ENCODE peak calls at places on chromosomes 3 and 15, in four cellular contexts. S is uterus, M is right atrium auricular region, Q is MM.1S. G is an unnamed sample.

GRCh38 chr3:128650096-128651050 is at the start of gene RPN1:
- DNase-seq in S (peak), M (peak), Q (peak), G (peak)

GRCh38 chr3:42905740-42906084 is 230 bp upstream of the ZNF662 start:
- DNase-seq in S (no peak), M (no peak), Q (no peak), G (no peak)

GRCh38 chr15:91263632-91264477 is 163.8 kb downstream of the SV2B start:
- DNase-seq in S (peak), M (peak), Q (no peak), G (no peak)

GRCh38 chr3:126127452-126127851 is 43.5 kb upstream of the SLC41A3 start:
- DNase-seq in S (no peak), M (no peak), Q (no peak), G (peak)

GRCh38 chr3:137768361-137769320 is 4.5 kb downstream of the SOX14 start:
- DNase-seq in S (no peak), M (no peak), Q (no peak), G (no peak)

GRCh38 chr3:9251055-9251786 is 1.8 kb upstream of the SRGAP3 start:
- DNase-seq in S (no peak), M (no peak), Q (no peak), G (no peak)

GRCh38 chr3:53728606-53729005 is 117.6 kb downstream of the CHDH start:
- DNase-seq in S (no peak), M (no peak), Q (no peak), G (no peak)

GRCh38 chr15:100020181-100020580 is 286.9 kb upstream of the LYSMD4 start:
- DNase-seq in S (no peak), M (no peak), Q (no peak), G (no peak)

GRCh38 chr15:70892912-70893560 is 410 bp downstream of the LRRC49 start:
- DNase-seq in S (peak), M (no peak), Q (peak), G (no peak)

GRCh38 chr3:194592798-194593752 is 40.1 kb downstream of the TMEM44 start:
- DNase-seq in S (no peak), M (no peak), Q (peak), G (no peak)
- TF ChIP-seq CTCF in S (no peak), M (no peak), Q (no peak), G (no peak)

GRCh38 chr15:38545179-38545578 is 19.4 kb downstream of the RASGRP1 start:
- DNase-seq in S (no peak), M (no peak), Q (no peak), G (no peak)
- TF ChIP-seq CTCF in S (no peak), M (no peak), Q (no peak), G (no peak)

GRCh38 chr3:194136519-194137313 is 768 bp downstream of the HES1 start:
- DNase-seq in S (peak), M (peak), Q (peak), G (peak)

GRCh38 chr3:194137314-194138097 is 1.6 kb downstream of the HES1 start:
- DNase-seq in S (peak), M (peak), Q (peak), G (peak)

GRCh38 chr3:194138732-194139084 is 2.8 kb downstream of the HES1 start:
- DNase-seq in S (no peak), M (no peak), Q (no peak), G (no peak)

GRCh38 chr3:194139085-194139976 is 3.4 kb downstream of the HES1 start:
- DNase-seq in S (peak), M (no peak), Q (peak), G (no peak)

GRCh38 chr3:194138098-194138474 is 2.1 kb downstream of the HES1 start:
- DNase-seq in S (peak), M (no peak), Q (no peak), G (no peak)
- TF ChIP-seq CTCF in S (no peak), M (no peak), Q (no peak), G (no peak)

GRCh38 chr3:186929676-186930075 is 650 bp upstream of the ST6GAL1 start:
- DNase-seq in S (no peak), M (no peak), Q (no peak), G (no peak)

GRCh38 chr3:186932281-186933181 is 2.2 kb downstream of the ST6GAL1 start:
- DNase-seq in S (peak), M (no peak), Q (no peak), G (no peak)

GRCh38 chr3:186931487-186932280 is 1.4 kb downstream of the ST6GAL1 start:
- DNase-seq in S (peak), M (no peak), Q (peak), G (peak)

GRCh38 chr3:186930143-186930638 is at the start of gene ST6GAL1:
- DNase-seq in S (peak), M (peak), Q (peak), G (peak)

DNA sequence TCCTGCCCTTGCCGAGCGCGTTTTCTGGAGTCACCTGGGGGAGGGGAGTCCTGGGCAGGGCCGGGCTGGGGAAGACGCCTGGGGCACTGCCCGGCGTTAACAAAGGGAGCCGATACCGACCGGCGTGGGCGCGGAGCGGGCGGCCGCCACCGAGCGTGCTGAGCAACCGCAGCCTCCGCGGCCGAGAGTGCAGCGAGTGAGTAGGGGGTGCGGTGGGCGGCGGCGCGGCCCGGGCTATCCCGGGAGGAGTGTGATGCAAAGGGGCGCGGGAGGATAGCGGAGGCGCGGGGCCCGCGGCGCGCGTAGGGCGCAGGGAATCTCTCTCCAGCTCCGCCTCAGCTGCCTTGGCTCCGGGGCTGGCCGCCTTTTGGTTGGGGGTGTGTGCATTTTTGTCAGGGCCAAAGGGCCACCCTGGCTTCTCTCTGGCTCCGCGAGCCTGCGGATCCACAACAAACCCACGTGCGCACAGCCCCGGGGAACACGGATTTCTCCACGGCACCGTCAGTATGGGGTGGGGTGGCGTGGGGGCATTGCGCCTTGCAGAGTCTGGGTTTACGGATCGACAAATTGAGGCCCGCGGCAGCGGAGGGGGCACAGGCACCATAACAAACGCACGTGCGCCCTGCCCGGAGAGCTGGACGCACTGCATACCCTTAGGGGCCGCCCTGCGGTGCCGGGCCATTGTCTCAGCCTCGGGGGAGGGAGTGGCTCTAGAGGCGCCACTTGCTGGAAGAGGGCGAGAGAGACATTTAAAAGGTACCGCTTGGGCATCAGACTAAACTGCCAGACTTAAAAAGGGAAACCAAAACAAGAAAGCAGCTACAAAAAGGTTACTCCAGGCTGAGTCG is 537 bp downstream of the ST6GAL1 start:
- DNase-seq in S (peak), M (no peak), Q (peak), G (peak)
- TF ChIP-seq CTCF in S (no peak), M (peak), Q (peak), G (no peak)

DNA sequence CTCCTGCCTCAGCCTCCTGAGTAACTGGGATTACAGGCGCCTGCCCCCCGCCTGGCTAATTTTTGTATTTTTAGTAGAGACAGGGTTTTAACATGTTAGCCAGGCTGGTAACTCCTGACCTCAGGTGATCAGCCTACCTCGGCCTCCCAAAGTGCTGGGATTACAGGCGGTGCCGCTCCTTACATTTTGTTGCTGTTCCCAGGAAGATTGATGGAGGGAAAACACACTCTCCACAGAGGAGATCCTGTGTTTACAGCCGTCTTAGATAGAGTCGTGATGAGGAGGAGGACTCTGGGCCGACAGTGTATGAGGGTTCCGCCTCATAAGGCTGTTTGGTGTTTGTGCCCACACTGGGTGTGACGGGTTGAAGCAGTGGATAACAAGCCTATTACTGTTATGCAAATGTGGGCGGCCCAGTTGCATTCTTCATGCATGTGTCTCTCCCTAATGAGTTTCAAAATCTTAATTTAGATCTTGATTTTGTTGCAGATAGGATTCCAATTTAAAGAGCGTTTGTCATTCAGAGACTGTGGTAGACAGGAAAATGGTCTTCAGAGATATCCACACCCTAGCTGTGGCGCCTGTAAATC is 59.9 kb downstream of the APBA2 start:
- DNase-seq in S (no peak), M (no peak), Q (no peak), G (no peak)
- TF ChIP-seq CTCF in S (no peak), M (no peak), Q (no peak), G (no peak)

GRCh38 chr3:46006243-46006642 is 10.6 kb upstream of the FYCO1 start:
- DNase-seq in S (no peak), M (no peak), Q (no peak), G (no peak)
- TF ChIP-seq CTCF in S (no peak), M (no peak), Q (no peak), G (no peak)

GRCh38 chr3:186589856-186590579 is 19.5 kb downstream of the DNAJB11 start:
- DNase-seq in S (no peak), M (no peak), Q (no peak), G (no peak)

GRCh38 chr3:186587183-186587582 is 16.7 kb downstream of the DNAJB11 start:
- DNase-seq in S (no peak), M (no peak), Q (no peak), G (no peak)

GRCh38 chr3:186588619-186589018 is 18.1 kb downstream of the DNAJB11 start:
- DNase-seq in S (no peak), M (no peak), Q (no peak), G (no peak)

GRCh38 chr3:186590580-186591296 is 20.2 kb downstream of the DNAJB11 start:
- DNase-seq in S (no peak), M (no peak), Q (no peak), G (no peak)

GRCh38 chr3:186589115-186589514 is 18.6 kb downstream of the DNAJB11 start:
- DNase-seq in S (no peak), M (no peak), Q (peak), G (no peak)
- TF ChIP-seq CTCF in S (no peak), M (no peak), Q (peak), G (no peak)